ENCODE peak calls at places on chromosome 6, in four cellular contexts. T, S, O and X are unnamed samples.

GRCh38 chr6:140050232-140050995 is 676.0 kb upstream of the CITED2 start:
- DNase-seq in T (no peak), S (no peak), O (peak; percentile 31), X (no peak)

GRCh38 chr6:35663001-35663400 is 25.7 kb downstream of the FKBP5 start:
- DNase-seq in T (no peak), S (no peak), O (no peak), X (no peak)

GRCh38 chr6:42407379-42407778 is 44.3 kb downstream of the TRERF1 start:
- DNase-seq in T (no peak), S (peak; percentile 42), O (peak; percentile 55), X (no peak)

GRCh38 chr6:129212081-129212480 is 329.1 kb downstream of the LAMA2 start:
- DNase-seq in T (no peak), S (no peak), O (peak; percentile 60), X (no peak)

GRCh38 chr6:133980168-133980567 is 27.1 kb downstream of the TBPL1 start:
- DNase-seq in T (no peak), S (no peak), O (no peak), X (no peak)

GRCh38 chr6:4957521-4958231 is 46.2 kb downstream of the RPP40 start:
- DNase-seq in T (no peak), S (no peak), O (no peak), X (no peak)

GRCh38 chr6:136249336-136249735 is 775 bp downstream of the MTFR2 start:
- DNase-seq in T (no peak), S (no peak), O (peak; percentile 12), X (no peak)

GRCh38 chr6:2708456-2708855 is 42.3 kb downstream of the MYLK4 start:
- DNase-seq in T (no peak), S (no peak), O (no peak), X (no peak)

GRCh38 chr6:18551228-18551627 is 164.1 kb downstream of the RNF144B start:
- DNase-seq in T (no peak), S (peak; percentile 29), O (peak; percentile 28), X (no peak)

GRCh38 chr6:157648561-157648960 is 174.5 kb upstream of the SNX9 start:
- DNase-seq in T (no peak), S (no peak), O (no peak), X (no peak)

GRCh38 chr6:45327956-45328522 is at the start of gene RUNX2:
- DNase-seq in T (no peak), S (peak; percentile 49), O (peak; percentile 80), X (no peak)

GRCh38 chr6:57328074-57328473 is 10.6 kb downstream of the PRIM2 start:
- DNase-seq in T (no peak), S (no peak), O (no peak), X (no peak)

GRCh38 chr6:57324538-57324937 is 7.1 kb downstream of the PRIM2 start:
- DNase-seq in T (no peak), S (no peak), O (no peak), X (no peak)

GRCh38 chr6:57327311-57327710 is 9.9 kb downstream of the PRIM2 start:
- DNase-seq in T (no peak), S (no peak), O (no peak), X (no peak)

GRCh38 chr6:57329933-57330332 is 12.5 kb downstream of the PRIM2 start:
- DNase-seq in T (no peak), S (no peak), O (no peak), X (no peak)
- H3K9me3 ChIP-seq in T (peaks cover 5% of the 10 kb centered on the region), S (peaks cover 17% of the 10 kb centered on the region), O (no peaks in the 10 kb centered on the region), X (no peaks in the 10 kb centered on the region)

GRCh38 chr6:282177-282866 is 10.0 kb upstream of the DUSP22 start:
- DNase-seq in T (no peak), S (no peak), O (no peak), X (no peak)
- H3K9me3 ChIP-seq in T (no peaks in the 10 kb centered on the region), S (peaks cover 37% of the 10 kb centered on the region), O (no peaks in the 10 kb centered on the region), X (no peaks in the 10 kb centered on the region)

GRCh38 chr6:9711313-9711712 is 703.6 kb downstream of the TFAP2A start:
- DNase-seq in T (no peak), S (no peak), O (no peak), X (no peak)

GRCh38 chr6:9710574-9710973 is 704.3 kb downstream of the TFAP2A start:
- DNase-seq in T (no peak), S (no peak), O (no peak), X (no peak)

GRCh38 chr6:9704989-9705388 is 709.9 kb downstream of the TFAP2A start:
- DNase-seq in T (no peak), S (no peak), O (no peak), X (no peak)

GRCh38 chr6:9708600-9708999 is 706.3 kb downstream of the TFAP2A start:
- DNase-seq in T (no peak), S (no peak), O (no peak), X (no peak)
- H3K9me3 ChIP-seq in T (no peaks in the 10 kb centered on the region), S (peaks cover 5% of the 10 kb centered on the region), O (no peaks in the 10 kb centered on the region), X (no peaks in the 10 kb centered on the region)

GRCh38 chr6:155349956-155350355 is 35.7 kb upstream of the TFB1M start:
- DNase-seq in T (no peak), S (no peak), O (no peak), X (no peak)

GRCh38 chr6:155349129-155349528 is 34.8 kb upstream of the TFB1M start:
- DNase-seq in T (no peak), S (peak; percentile 13), O (no peak), X (no peak)

GRCh38 chr6:155352812-155353211 is 38.5 kb upstream of the TFB1M start:
- DNase-seq in T (no peak), S (peak; percentile 27), O (no peak), X (no peak)

GRCh38 chr6:155352130-155352420 is 37.8 kb upstream of the TFB1M start:
- DNase-seq in T (no peak), S (no peak), O (no peak), X (no peak)

DNA sequence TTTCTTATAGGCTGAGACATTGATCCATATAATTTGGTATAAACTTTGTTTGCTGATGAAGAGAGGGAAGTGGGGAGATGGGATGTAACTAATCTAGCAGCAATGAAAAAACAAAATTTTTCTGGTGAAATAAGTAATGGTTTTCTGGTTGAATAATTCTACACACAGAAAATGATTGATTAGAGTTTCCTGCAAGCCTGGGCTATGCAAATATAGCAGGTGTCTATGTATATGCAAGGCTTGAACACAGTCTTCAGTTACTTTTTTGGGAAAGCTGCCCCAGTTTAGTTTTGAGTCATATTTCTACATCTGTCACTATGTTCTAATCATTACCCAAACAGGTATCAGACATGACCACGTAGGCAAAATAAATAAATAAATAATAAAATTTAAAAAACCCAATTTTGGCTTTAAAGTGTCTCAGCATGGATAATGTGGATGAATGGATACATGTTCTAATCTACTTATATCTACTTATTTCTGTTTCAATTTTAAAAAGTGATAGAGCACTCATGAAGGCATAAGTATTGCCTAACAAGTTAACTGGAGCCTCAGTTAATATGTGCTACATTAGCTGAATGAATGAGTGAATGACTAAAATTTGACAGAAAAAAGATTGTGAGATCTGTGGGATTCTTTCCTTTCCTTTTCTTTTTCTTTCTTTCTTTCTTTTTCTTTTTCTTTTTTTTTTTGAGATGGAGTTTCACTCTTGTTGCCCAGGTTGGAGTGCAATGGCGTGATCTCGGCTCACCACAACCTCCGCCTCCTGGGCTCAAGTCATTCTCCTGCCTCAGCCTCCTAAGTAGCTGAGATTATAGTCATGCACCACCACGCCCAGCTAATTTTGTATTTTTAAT is 37.2 kb upstream of the TFB1M start:
- DNase-seq in T (no peak), S (no peak), O (no peak), X (no peak)
- H3K9me3 ChIP-seq in T (no peaks in the 10 kb centered on the region), S (no peaks in the 10 kb centered on the region), O (peaks cover 6% of the 10 kb centered on the region), X (peaks cover 3% of the 10 kb centered on the region)

GRCh38 chr6:88661136-88661535 is 302.3 kb downstream of the RNGTT start:
- DNase-seq in T (no peak), S (no peak), O (no peak), X (no peak)
- H3K9me3 ChIP-seq in T (peaks cover 3% of the 10 kb centered on the region), S (peaks cover 10% of the 10 kb centered on the region), O (peaks cover 2% of the 10 kb centered on the region), X (peaks cover 7% of the 10 kb centered on the region)

GRCh38 chr6:164812706-164813105 is 496.7 kb downstream of the C6orf118 start:
- DNase-seq in T (no peak), S (no peak), O (no peak), X (no peak)

DNA sequence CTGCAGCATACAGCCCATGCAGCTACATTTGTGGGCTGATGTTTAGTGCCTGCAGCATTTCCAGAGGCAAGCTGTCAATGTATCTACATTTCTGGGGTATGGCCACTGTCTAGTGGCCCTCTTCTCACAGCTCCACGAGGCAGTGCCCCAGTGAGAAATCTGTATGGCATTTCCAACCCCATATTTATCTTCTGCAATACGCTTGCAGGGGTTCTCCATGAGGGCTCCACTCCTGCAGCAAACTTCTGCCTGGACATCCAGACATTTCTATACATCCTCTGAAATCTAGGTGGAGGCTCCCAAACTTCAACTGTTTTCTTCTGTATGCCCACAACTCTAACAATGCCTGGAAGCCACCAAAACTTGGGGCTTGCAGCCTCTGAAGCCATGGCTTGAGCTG is 502.3 kb downstream of the C6orf118 start:
- DNase-seq in T (no peak), S (no peak), O (no peak), X (no peak)
- H3K9me3 ChIP-seq in T (peaks cover 6% of the 10 kb centered on the region), S (peaks cover 29% of the 10 kb centered on the region), O (peaks cover 2% of the 10 kb centered on the region), X (no peaks in the 10 kb centered on the region)

DNA sequence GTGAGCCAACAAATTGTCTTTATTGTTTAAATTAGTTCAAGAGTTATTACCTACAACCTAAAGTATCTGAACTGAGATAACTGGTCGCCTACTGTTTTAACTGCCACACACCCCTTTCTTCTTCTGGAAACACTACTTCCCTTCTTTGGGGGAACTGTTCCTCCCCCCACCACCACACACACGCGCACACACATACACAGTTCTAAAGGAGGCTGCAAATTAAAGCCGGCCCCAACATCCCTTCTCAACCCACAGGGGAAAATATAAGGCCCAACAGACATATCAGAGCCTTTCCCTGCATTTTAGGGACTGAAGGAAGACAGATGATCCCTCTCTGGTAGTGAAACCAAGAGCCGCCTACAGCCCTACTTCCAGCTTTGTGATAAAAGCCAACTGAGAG is 348.0 kb upstream of the JARID2 start:
- DNase-seq in T (no peak), S (no peak), O (no peak), X (no peak)
- H3K9me3 ChIP-seq in T (no peaks in the 10 kb centered on the region), S (no peaks in the 10 kb centered on the region), O (no peaks in the 10 kb centered on the region), X (no peaks in the 10 kb centered on the region)